ENCODE peak calls at places on chromosomes 5 and 9, in ten cellular contexts. Y, I, T, W, A, B, J, F, N and V are unnamed samples.

GRCh38 chr5:181281077-181281983 is 20.4 kb upstream of the TRIM52 start:
- DNase-seq in Y (peak; percentile 94), I (no peak), T (no peak), W (no peak), A (no peak), B (no peak), J (no peak), F (peak; percentile 46), N (peak; percentile 89), V (no peak)

GRCh38 chr5:138488481-138488945 is 23.2 kb downstream of the EGR1 start:
- DNase-seq in Y (peak; percentile 26), I (no peak), T (no peak), W (no peak), A (no peak), B (no peak), J (no peak), F (no peak), N (no peak), V (peak; percentile 85)

GRCh38 chr5:133991171-133991910 is 13.4 kb downstream of the VDAC1 start:
- DNase-seq in Y (no peak), I (no peak), T (no peak), W (no peak), A (no peak), B (no peak), J (no peak), F (no peak), N (no peak), V (no peak)

GRCh38 chr5:81151546-81151945 is 81.6 kb upstream of the CKMT2 start:
- DNase-seq in Y (no peak), I (no peak), T (no peak), W (no peak), A (no peak), B (no peak), J (no peak), F (no peak), N (no peak), V (peak; percentile 43)

GRCh38 chr9:106737516-106737915 is 125.5 kb upstream of the ZNF462 start:
- DNase-seq in Y (no peak), I (no peak), T (no peak), W (no peak), A (no peak), B (no peak), J (no peak), F (no peak), N (no peak), V (no peak)

GRCh38 chr5:137833463-137833862 is 34.2 kb upstream of the MYOT start:
- DNase-seq in Y (peak; percentile 84), I (no peak), T (no peak), W (no peak), A (peak; percentile 66), B (no peak), J (no peak), F (peak; percentile 64), N (no peak), V (peak; percentile 96)

GRCh38 chr9:17520264-17521058 is 58.4 kb upstream of the SH3GL2 start:
- DNase-seq in Y (no peak), I (no peak), T (no peak), W (no peak), A (no peak), B (no peak), J (no peak), F (no peak), N (no peak), V (no peak)

GRCh38 chr9:2285411-2285810 is 270.3 kb downstream of the SMARCA2 start:
- DNase-seq in Y (no peak), I (no peak), T (no peak), W (no peak), A (no peak), B (no peak), J (no peak), F (no peak), N (no peak), V (peak; percentile 95)

GRCh38 chr5:110757118-110757729 is 18.4 kb downstream of the SLC25A46 start:
- DNase-seq in Y (peak; percentile 63), I (no peak), T (no peak), W (no peak), A (no peak), B (no peak), J (peak; percentile 20), F (peak; percentile 38), N (peak; percentile 63), V (peak; percentile 63)

GRCh38 chr9:15333376-15333881 is 26.4 kb upstream of the TTC39B start:
- DNase-seq in Y (peak; percentile 58), I (no peak), T (no peak), W (no peak), A (peak; percentile 56), B (no peak), J (peak; percentile 50), F (peak; percentile 74), N (no peak), V (no peak)

DNA sequence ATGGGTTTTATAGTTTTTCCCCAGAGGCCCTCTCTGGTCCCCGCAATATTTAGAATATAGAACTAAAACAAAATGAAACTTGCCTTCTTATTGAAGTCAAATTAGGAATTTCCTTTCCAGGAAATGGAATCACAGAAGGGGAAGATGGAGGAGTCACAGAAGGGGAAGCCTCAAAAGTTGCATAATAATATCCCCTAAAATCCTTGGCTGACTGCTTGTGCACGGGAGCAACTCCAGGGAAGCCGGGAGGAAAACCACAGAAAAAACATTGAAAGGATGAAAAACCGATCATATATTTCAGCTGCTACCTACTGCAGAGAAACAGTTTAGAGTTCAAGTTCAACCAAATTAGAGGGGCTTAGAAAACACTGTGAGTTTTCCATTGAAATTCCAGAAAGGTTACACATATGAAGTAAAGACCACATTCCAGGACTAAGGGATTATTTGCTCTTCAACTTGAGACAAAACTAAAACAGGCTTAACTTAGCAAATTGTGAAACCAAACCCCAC is 37.6 kb upstream of the MTAP start:
- DNase-seq in Y (no peak), I (no peak), T (no peak), W (no peak), A (no peak), B (no peak), J (no peak), F (peak; percentile 1), N (no peak), V (no peak)
- H3K27me3 ChIP-seq in Y (peaks cover 3% of the 10 kb centered on the region), I (no peaks in the 10 kb centered on the region), T (peaks cover 5% of the 10 kb centered on the region), W (peaks cover 3% of the 10 kb centered on the region), A (no peaks in the 10 kb centered on the region), B (no peaks in the 10 kb centered on the region), J (no peaks in the 10 kb centered on the region), F (no peaks in the 10 kb centered on the region), N (peaks cover 73% of the 10 kb centered on the region), V (no peaks in the 10 kb centered on the region)

GRCh38 chr5:1244976-1245375 is 19.8 kb downstream of the SLC6A18 start:
- DNase-seq in Y (no peak), I (no peak), T (no peak), W (no peak), A (no peak), B (peak; percentile 49), J (no peak), F (no peak), N (peak; percentile 12), V (no peak)
- TF ChIP-seq CTCF in Y (peak; percentile 19), I (no peak), T (no peak), W (no peak), A (peak; percentile 28), B (no peak), J (no peak), F (peak; percentile 57), N (no peak), V (no peak)

DNA sequence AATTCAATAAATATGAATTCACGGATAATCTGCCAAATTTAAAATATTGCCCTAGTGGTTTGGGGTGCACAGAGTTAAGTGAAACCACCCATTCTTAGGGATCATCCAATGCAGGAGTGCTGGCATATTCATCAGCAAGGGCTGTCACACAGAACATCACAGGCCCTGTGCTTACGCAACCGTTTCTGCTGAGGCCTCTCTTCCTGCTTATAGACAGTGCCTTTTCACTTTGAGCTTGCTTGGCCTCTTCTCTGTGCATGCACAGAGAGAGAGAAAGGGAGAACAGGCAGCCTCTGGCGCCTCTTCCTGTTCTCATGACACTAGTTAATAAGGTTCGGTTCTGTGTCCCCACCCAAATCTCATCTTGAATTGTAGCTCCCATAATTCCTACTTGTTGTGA is 366.3 kb downstream of the ICE1 start:
- DNase-seq in Y (no peak), I (no peak), T (no peak), W (no peak), A (no peak), B (no peak), J (no peak), F (no peak), N (no peak), V (no peak)
- H3K36me3 ChIP-seq in Y (no peaks in the 10 kb centered on the region), I (no peaks in the 10 kb centered on the region), T (no peaks in the 10 kb centered on the region), W (no peaks in the 10 kb centered on the region), A (no peaks in the 10 kb centered on the region), B (no peaks in the 10 kb centered on the region), J (no peaks in the 10 kb centered on the region), F (no peaks in the 10 kb centered on the region), N (no peaks in the 10 kb centered on the region), V (no peaks in the 10 kb centered on the region)

GRCh38 chr9:19495186-19496028 is 86.6 kb downstream of the ACER2 start:
- DNase-seq in Y (no peak), I (no peak), T (no peak), W (no peak), A (no peak), B (no peak), J (no peak), F (no peak), N (no peak), V (no peak)

GRCh38 chr9:19492775-19493173 is 84.0 kb downstream of the ACER2 start:
- DNase-seq in Y (no peak), I (no peak), T (no peak), W (no peak), A (no peak), B (no peak), J (no peak), F (no peak), N (no peak), V (no peak)

GRCh38 chr9:19496321-19496720 is 87.5 kb downstream of the ACER2 start:
- DNase-seq in Y (no peak), I (no peak), T (no peak), W (no peak), A (no peak), B (no peak), J (no peak), F (no peak), N (no peak), V (no peak)

GRCh38 chr9:19493174-19493811 is 84.5 kb downstream of the ACER2 start:
- DNase-seq in Y (peak; percentile 76), I (peak; percentile 74), T (peak; percentile 79), W (peak; percentile 78), A (peak; percentile 63), B (peak; percentile 72), J (peak; percentile 34), F (peak; percentile 15), N (peak; percentile 72), V (peak; percentile 46)

GRCh38 chr9:19493845-19494244 is 85.0 kb downstream of the ACER2 start:
- DNase-seq in Y (no peak), I (no peak), T (no peak), W (no peak), A (no peak), B (no peak), J (no peak), F (no peak), N (no peak), V (no peak)
- H3K27me3 ChIP-seq in Y (no peaks in the 10 kb centered on the region), I (no peaks in the 10 kb centered on the region), T (no peaks in the 10 kb centered on the region), W (no peaks in the 10 kb centered on the region), A (no peaks in the 10 kb centered on the region), B (no peaks in the 10 kb centered on the region), J (no peaks in the 10 kb centered on the region), F (peaks cover 14% of the 10 kb centered on the region), N (no peaks in the 10 kb centered on the region), V (peaks cover 15% of the 10 kb centered on the region)

GRCh38 chr9:113331780-113332179 is 8.3 kb downstream of the WDR31 start:
- DNase-seq in Y (no peak), I (no peak), T (no peak), W (no peak), A (no peak), B (no peak), J (no peak), F (no peak), N (no peak), V (no peak)
- TF ChIP-seq CTCF in Y (no peak), I (no peak), T (no peak), W (no peak), A (no peak), B (no peak), J (no peak), F (no peak), N (no peak), V (no peak)

GRCh38 chr5:177209610-177210009 is 76.0 kb downstream of the NSD1 start:
- DNase-seq in Y (no peak), I (no peak), T (no peak), W (no peak), A (no peak), B (no peak), J (no peak), F (no peak), N (no peak), V (no peak)
- H3K36me3 ChIP-seq in Y (no peaks in the 10 kb centered on the region), I (peaks cover 61% of the 10 kb centered on the region), T (peaks cover 48% of the 10 kb centered on the region), W (peaks cover 98% of the 10 kb centered on the region), A (peaks cover 79% of the 10 kb centered on the region), B (peaks cover 8% of the 10 kb centered on the region), J (peaks cover 9% of the 10 kb centered on the region), F (no peaks in the 10 kb centered on the region), N (peaks cover 35% of the 10 kb centered on the region), V (peaks cover 2% of the 10 kb centered on the region)